ENCODE peak calls at places on chromosomes 11 and 22, in six cellular contexts. Y is tibial nerve, K is body of pancreas, E is K562, B is GM12891, O is A549. J is an unnamed sample.

GRCh38 chr11:58905716-58906547 is 33.4 kb upstream of the GLYATL1 start:
- DNase-seq in K (peak), B (no peak), Y (peak), E (peak), O (peak), J (no peak)

GRCh38 chr11:130212431-130212961 is 52.9 kb downstream of the ST14 start:
- DNase-seq in Y (no peak), E (no peak), O (no peak), B (no peak), K (peak), J (no peak)

GRCh38 chr11:65386307-65387081 is at the start of gene FRMD8:
- DNase-seq in B (peak), O (peak), E (peak), Y (peak), K (peak), J (peak)

GRCh38 chr22:48366591-48366990 is 1461.1 kb downstream of the BRD1 start:
- DNase-seq in O (no peak), E (no peak), Y (no peak), B (no peak), K (no peak), J (no peak)

GRCh38 chr11:133137270-133137669 is 395.0 kb downstream of the OPCML start:
- DNase-seq in Y (no peak), E (no peak), O (no peak), K (no peak), B (no peak), J (no peak)

GRCh38 chr11:6476571-6476970 is 2.8 kb upstream of the TRIM3 start:
- DNase-seq in Y (no peak), K (no peak), E (peak), B (no peak), O (no peak), J (no peak)

GRCh38 chr11:106733518-106734162 is 284.6 kb downstream of the GUCY1A2 start:
- DNase-seq in K (no peak), B (no peak), E (no peak), Y (no peak), O (no peak), J (no peak)

GRCh38 chr11:12394601-12395000 is 17.2 kb downstream of the PARVA start:
- DNase-seq in Y (no peak), E (no peak), K (no peak), O (no peak), B (no peak), J (no peak)

GRCh38 chr11:35927730-35928129 is 16.1 kb upstream of the LDLRAD3 start:
- DNase-seq in B (no peak), E (no peak), Y (peak), O (peak), K (peak), J (peak)

GRCh38 chr11:71251761-71252433 is 480 bp downstream of the SHANK2 start:
- DNase-seq in K (peak), B (peak), E (peak), O (peak), Y (no peak), J (peak)

GRCh38 chr11:80477178-80477577 is 1036.3 kb upstream of the TENM4 start:
- DNase-seq in B (no peak), K (no peak), Y (no peak), O (no peak), E (no peak), J (no peak)

GRCh38 chr11:130599073-130599654 is 150.7 kb downstream of the ADAMTS15 start:
- DNase-seq in Y (peak), K (no peak), E (no peak), B (no peak), O (no peak), J (no peak)

GRCh38 chr22:28829358-28830181 is 29.2 kb upstream of the XBP1 start:
- DNase-seq in B (peak), O (peak), E (peak), Y (peak), K (peak), J (peak)

GRCh38 chr11:35683728-35684339 is 21.3 kb downstream of the TRIM44 start:
- DNase-seq in B (no peak), K (no peak), E (no peak), O (no peak), Y (no peak), J (peak)

GRCh38 chr22:23763579-23764331 is 965 bp downstream of the C22orf15 start:
- DNase-seq in Y (no peak), O (no peak), E (peak), B (peak), K (no peak), J (no peak)

GRCh38 chr11:134951305-134951700 is 539.3 kb upstream of the B3GAT1 start:
- DNase-seq in K (no peak), Y (no peak), O (no peak), B (no peak), E (no peak), J (no peak)

GRCh38 chr11:27055065-27055682 is 14.6 kb downstream of the BBOX1 start:
- DNase-seq in Y (no peak), E (no peak), K (no peak), B (no peak), O (no peak), J (no peak)

GRCh38 chr22:19844423-19845368 is 10.0 kb downstream of the GNB1L start:
- DNase-seq in E (no peak), K (no peak), Y (no peak), O (no peak), B (no peak), J (peak)

GRCh38 chr11:108887436-108888238 is 222.8 kb downstream of the DDX10 start:
- DNase-seq in E (no peak), Y (no peak), B (no peak), O (no peak), K (no peak), J (no peak)

GRCh38 chr11:129828301-129828836 is 12.7 kb downstream of the TMEM45B start:
- DNase-seq in Y (no peak), O (no peak), K (peak), E (no peak), B (no peak), J (no peak)

GRCh38 chr11:76206327-76207081 is at the start of gene WNT11:
- DNase-seq in E (peak), B (no peak), K (peak), Y (no peak), O (peak), J (peak)

GRCh38 chr22:47691152-47691895 is 928.9 kb downstream of the TBC1D22A start:
- DNase-seq in E (no peak), B (no peak), Y (no peak), K (no peak), O (no peak), J (no peak)

GRCh38 chr22:28015056-28015445 is 96.0 kb upstream of the PITPNB start:
- DNase-seq in Y (no peak), E (no peak), B (no peak), O (no peak), K (no peak), J (no peak)

GRCh38 chr11:44565746-44566558 is 489 bp downstream of the CD82 start:
- DNase-seq in K (no peak), B (no peak), O (no peak), E (no peak), Y (no peak), J (no peak)

GRCh38 chr11:120703358-120704152 is 192.0 kb downstream of the GRIK4 start:
- DNase-seq in E (no peak), K (no peak), Y (no peak), O (no peak), B (no peak), J (no peak)

GRCh38 chr11:62542750-62543567 is 3.6 kb downstream of the AHNAK start:
- DNase-seq in Y (peak), B (peak), K (peak), E (peak), O (peak), J (peak)
- TF ChIP-seq POLR2A in Y (peak), B (no peak), K (no peak), E (no peak), O (no peak), J (no peak)

GRCh38 chr22:44229331-44229730 is 48.6 kb downstream of the PARVG start:
- DNase-seq in B (no peak), E (no peak), K (no peak), Y (no peak), O (no peak), J (no peak)

GRCh38 chr22:44231229-44231628 is 50.5 kb downstream of the PARVG start:
- DNase-seq in Y (no peak), B (no peak), E (no peak), K (no peak), O (no peak), J (no peak)

GRCh38 chr22:44225091-44225689 is 44.5 kb downstream of the PARVG start:
- DNase-seq in Y (no peak), E (no peak), K (no peak), B (no peak), O (no peak), J (no peak)

GRCh38 chr22:44225812-44226211 is 45.1 kb downstream of the PARVG start:
- DNase-seq in O (no peak), B (no peak), Y (no peak), E (no peak), K (no peak), J (no peak)

GRCh38 chr22:44229809-44230208 is 49.1 kb downstream of the PARVG start:
- DNase-seq in O (no peak), E (no peak), B (no peak), Y (no peak), K (no peak), J (no peak)
- TF ChIP-seq POLR2A in O (no peak), E (no peak), B (no peak), Y (no peak), K (no peak), J (no peak)

DNA sequence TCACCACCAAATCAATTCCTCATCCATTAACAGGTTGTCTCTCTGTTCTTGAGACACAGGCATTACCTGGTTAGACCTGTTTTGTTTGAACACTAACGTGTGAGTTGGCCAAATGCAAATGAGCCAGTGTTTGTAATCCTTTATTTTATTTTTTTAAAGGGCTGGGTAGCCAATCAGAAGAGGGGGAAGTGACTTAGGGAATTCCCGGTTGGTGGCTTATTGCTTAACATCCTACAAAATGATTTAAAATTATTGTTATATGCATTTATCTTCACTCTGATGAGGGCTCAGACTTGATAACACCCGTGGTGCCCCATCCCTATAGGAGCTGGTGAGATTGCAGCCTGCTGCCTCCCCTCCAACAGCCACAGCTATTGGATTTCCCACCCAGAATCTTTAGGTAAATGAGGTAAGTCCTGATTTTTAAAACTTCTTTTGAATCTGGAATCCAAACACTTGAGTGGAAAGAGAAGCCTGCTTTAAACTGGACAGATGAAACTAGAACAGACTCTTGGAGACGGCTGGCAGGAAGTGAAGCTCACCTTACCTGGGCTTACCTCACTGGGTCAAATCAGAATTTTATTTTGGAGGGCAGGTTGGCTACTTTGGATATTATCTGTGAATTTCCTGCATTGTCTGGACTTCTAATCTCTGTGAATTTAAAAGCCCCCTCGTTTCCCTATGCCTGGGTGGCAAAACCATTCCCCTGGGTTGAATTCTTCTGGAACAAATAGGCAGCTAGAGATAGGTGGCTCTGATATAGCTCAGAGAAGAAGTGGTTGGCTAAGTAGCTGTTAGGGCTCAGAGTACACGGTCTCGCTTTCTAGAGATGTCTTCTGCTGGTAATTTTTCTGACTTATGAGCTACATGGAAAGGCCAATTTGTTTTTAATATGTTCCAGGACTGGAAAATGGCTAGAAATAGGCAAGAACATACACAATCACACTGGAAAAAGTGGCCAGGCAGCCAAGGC is at the start of gene EHF:
- DNase-seq in K (no peak), Y (no peak), O (no peak), B (no peak), E (no peak), J (no peak)
- TF ChIP-seq POLR2A in K (peak), Y (no peak), O (no peak), B (no peak), E (no peak), J (no peak)

GRCh38 chr22:39242809-39243442 is 1.9 kb downstream of the PDGFB start:
- DNase-seq in K (peak), Y (no peak), B (no peak), E (peak), O (no peak), J (no peak)
- TF ChIP-seq POLR2A in K (peak), Y (no peak), B (no peak), E (no peak), O (no peak), J (no peak)

GRCh38 chr11:62256281-62256680 is 13.7 kb upstream of the SCGB2A2 start:
- DNase-seq in B (no peak), O (no peak), E (no peak), Y (no peak), K (no peak), J (no peak)

GRCh38 chr11:62251698-62252097 is 9.7 kb downstream of the SCGB1D2 start:
- DNase-seq in O (no peak), K (no peak), B (no peak), Y (no peak), E (no peak), J (no peak)

GRCh38 chr11:62253999-62254542 is 12.0 kb downstream of the SCGB1D2 start:
- DNase-seq in Y (no peak), B (no peak), K (no peak), O (no peak), E (no peak), J (no peak)
- TF ChIP-seq POLR2A in Y (no peak), B (no peak), K (no peak), O (no peak), E (no peak), J (no peak)

DNA sequence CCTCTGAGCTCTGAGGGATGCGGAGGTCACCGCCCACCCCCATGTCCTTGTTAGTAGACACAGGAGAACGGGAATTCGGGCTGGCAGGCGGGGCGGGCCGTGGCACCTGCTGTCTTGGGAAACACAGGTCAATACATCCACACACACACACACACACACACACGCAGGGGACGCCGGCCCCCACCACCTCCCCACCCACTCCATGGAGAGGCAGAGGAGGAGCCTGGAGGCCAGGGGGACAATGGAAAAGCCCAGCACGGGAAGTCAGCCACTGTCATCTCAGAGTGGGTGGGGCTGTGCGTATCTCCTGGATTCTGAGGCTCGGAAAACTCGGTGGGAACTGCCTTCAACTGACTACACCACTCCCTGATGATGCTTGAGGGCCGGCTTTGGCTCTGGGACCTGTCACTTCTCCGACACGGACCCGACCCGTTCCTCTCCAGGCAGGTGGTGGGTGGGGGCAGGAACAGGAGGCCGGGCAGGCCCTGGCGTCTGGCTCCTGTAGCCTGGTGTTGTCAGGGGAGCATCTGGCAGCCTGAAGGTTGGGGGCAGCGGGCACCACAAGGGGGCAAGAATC is 18.5 kb upstream of the TMEM184B start:
- DNase-seq in B (no peak), K (no peak), Y (no peak), O (no peak), E (no peak), J (no peak)
- TF ChIP-seq POLR2A in B (no peak), K (no peak), Y (no peak), O (no peak), E (no peak), J (no peak)

GRCh38 chr11:67599149-67599548 is 7.6 kb upstream of the NDUFV1 start:
- DNase-seq in E (no peak), B (no peak), O (no peak), Y (no peak), K (no peak), J (no peak)
- TF ChIP-seq POLR2A in E (no peak), B (no peak), O (no peak), Y (no peak), K (no peak), J (no peak)

J was measured in NB4.